ENCODE peak calls at places on chromosomes 12 and 14, in seven cellular contexts. O, D, I, R, L, K and N are unnamed samples.

GRCh38 chr12:30824311-30824710 is 69.6 kb upstream of the CAPRIN2 start:
- DNase-seq in R (no peak), L (no peak), O (no peak), D (no peak), K (no peak), I (no peak), N (no peak)

GRCh38 chr14:68283378-68284123 is 464.0 kb downstream of the RAD51B start:
- DNase-seq in L (no peak), D (no peak), I (no peak), R (peak), O (no peak), K (peak), N (peak)

GRCh38 chr12:53230971-53231858 is 794 bp downstream of the RARG start:
- DNase-seq in R (no peak), O (no peak), I (no peak), K (no peak), D (no peak), L (no peak), N (no peak)

GRCh38 chr14:106308839-106309389 is 782.5 kb downstream of the TMEM121 start:
- DNase-seq in D (peak), R (no peak), I (peak), O (peak), K (peak), L (peak), N (peak)

GRCh38 chr12:29889737-29890136 is 106.0 kb upstream of the TMTC1 start:
- DNase-seq in O (peak), L (peak), K (peak), R (peak), I (peak), D (peak), N (peak)

GRCh38 chr12:113244015-113244983 is 23.0 kb downstream of the TPCN1 start:
- DNase-seq in O (peak), L (no peak), I (peak), K (no peak), R (peak), D (peak), N (no peak)

GRCh38 chr12:27158322-27158721 is 75.9 kb upstream of the C12orf71 start:
- DNase-seq in O (no peak), R (no peak), L (no peak), K (no peak), I (no peak), D (no peak), N (no peak)

GRCh38 chr14:85391455-85391854 is 138.5 kb upstream of the FLRT2 start:
- DNase-seq in I (no peak), D (no peak), L (no peak), K (no peak), O (no peak), R (no peak), N (no peak)

GRCh38 chr14:52069617-52070431 is 965 bp upstream of the NID2 start:
- DNase-seq in I (peak), O (peak), R (no peak), L (peak), K (peak), D (no peak), N (peak)

DNA sequence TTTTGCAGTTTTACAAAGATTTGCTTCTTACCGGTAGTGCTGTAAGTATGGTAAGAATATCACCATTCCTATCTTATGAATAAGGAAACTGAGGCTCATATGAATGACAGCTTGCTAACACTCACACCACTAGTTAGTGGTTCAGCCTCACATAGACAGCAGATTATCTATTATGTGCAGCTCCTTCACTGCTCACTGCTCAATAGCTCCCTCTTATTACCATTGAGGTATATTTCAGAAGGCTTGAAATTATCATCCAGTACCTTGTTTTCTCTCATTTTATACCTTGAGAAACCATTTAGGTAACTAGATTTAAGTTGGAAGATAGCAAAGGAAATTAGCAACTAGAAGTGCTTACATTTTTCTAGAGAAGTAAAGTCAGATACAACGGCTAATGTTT is 15.5 kb downstream of the RIC8B start:
- DNase-seq in R (no peak), O (no peak), K (no peak), L (no peak), I (no peak), D (no peak), N (no peak)
- TF ChIP-seq CTCF in R (peak), O (no peak), K (no peak), L (peak), I (no peak), D (no peak), N (peak)

DNA sequence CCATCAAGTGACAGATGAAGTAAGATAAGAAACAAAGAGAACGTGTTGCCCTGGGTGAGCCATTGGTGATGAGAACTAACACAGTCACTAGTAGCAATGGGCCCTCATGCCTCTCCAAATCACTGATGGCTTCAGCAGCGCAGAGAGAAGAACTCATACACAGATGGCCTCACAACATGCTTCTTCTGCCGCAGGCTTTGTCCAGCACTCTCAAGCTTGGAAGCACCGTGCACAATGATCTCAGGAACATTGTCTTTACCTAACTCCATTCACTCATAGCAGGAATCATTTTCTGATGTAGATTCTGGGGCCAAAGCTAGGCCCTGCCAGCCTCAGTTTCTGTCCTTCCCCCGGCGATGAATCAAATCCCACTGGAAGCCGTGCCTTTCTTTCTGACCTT is 252.8 kb downstream of the DPF3 start:
- DNase-seq in I (no peak), K (no peak), R (no peak), L (no peak), O (no peak), D (no peak), N (no peak)
- TF ChIP-seq CTCF in I (no peak), K (no peak), R (no peak), L (no peak), O (no peak), D (no peak), N (no peak)

DNA sequence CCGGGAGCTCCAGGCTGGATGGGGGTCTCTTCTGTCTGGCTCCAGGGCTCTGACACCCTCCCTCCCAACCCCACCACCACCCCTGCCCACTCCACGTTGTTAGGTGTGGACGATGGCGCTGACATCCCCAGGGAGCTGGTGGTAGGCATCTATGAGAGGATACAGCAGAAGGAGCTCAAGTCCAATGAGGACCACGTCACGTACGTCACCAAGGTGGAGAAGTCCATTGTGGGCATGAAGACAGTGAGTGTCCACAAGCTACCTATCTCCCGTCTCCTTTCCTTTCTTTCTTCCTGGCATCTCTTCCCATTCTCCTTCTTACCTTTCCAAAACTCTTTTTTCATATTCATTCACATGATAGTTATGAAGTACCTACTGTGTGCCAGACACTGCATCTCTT is 52.1 kb downstream of the SLC6A12 start:
- DNase-seq in R (no peak), I (no peak), O (no peak), K (no peak), D (no peak), L (no peak), N (no peak)
- TF ChIP-seq CTCF in R (no peak), I (no peak), O (no peak), K (no peak), D (no peak), L (no peak), N (no peak)

GRCh38 chr14:35261774-35262173 is 30.4 kb upstream of the PSMA6 start:
- DNase-seq in D (no peak), K (no peak), O (no peak), L (peak), R (no peak), I (no peak), N (no peak)
- TF ChIP-seq CTCF in D (no peak), K (no peak), O (no peak), L (peak), R (peak), I (no peak), N (no peak)

GRCh38 chr12:5096241-5096880 is 52.7 kb downstream of the KCNA5 start:
- DNase-seq in R (no peak), D (no peak), O (no peak), K (no peak), I (no peak), L (peak), N (no peak)
- TF ChIP-seq CTCF in R (peak), D (no peak), O (no peak), K (no peak), I (no peak), L (no peak), N (no peak)

GRCh38 chr14:54489318-54489683 is 521 bp upstream of the GMFB start:
- DNase-seq in I (no peak), L (no peak), K (no peak), R (no peak), O (no peak), D (no peak), N (no peak)

GRCh38 chr14:54486685-54487084 is 2.1 kb downstream of the GMFB start:
- DNase-seq in I (no peak), L (no peak), R (no peak), D (no peak), K (no peak), O (no peak), N (no peak)

GRCh38 chr14:54488646-54489317 is at the start of gene GMFB:
- DNase-seq in K (peak), O (peak), I (peak), D (peak), R (peak), L (peak), N (peak)

GRCh38 chr14:54487771-54488170 is 1.0 kb downstream of the GMFB start:
- DNase-seq in O (no peak), R (no peak), L (peak), D (no peak), I (no peak), K (no peak), N (peak)

GRCh38 chr14:54488318-54488645 is 498 bp downstream of the GMFB start:
- DNase-seq in O (no peak), L (no peak), I (no peak), R (no peak), D (no peak), K (no peak), N (no peak)
- TF ChIP-seq CTCF in O (no peak), L (peak), I (no peak), R (no peak), D (peak), K (no peak), N (peak)

GRCh38 chr12:99822273-99822672 is 162.5 kb downstream of the ANKS1B start:
- DNase-seq in O (no peak), L (no peak), D (no peak), R (no peak), K (no peak), I (no peak), N (no peak)
- TF ChIP-seq CTCF in O (no peak), L (no peak), D (no peak), R (no peak), K (no peak), I (no peak), N (no peak)

DNA sequence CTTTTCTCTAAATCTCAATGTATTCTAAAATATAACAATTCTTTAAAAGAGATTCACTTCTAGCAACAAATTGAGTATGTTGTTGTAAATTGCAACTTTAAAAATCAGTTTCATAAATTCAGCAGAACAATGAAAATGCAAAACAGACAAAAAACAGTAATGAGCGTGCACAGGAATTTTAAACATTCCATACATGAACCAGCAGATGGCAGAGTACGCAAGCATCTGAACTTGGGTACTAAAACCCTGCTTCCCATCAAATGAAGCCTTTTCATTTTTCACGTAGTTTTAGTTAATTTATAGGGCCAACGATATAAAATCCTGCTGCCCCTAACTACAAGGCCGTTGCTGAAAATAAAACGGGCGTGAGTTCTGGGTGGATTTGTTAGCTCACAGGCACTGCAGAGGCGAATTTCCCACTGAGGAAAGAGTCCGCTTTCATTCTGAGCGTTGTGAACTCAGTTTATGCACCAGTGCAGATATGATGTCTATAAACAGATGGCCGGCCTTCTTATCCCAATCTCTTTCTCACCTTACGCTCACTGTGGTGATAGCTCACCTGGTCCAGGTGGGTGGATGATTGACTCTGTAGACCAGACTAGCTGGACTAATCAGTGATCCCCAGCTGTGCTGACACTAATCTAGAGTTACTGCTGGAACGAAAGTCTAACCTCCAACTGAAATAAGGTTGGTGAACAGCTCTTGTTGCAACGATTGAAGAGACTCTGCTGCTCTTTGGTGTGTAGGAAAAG is 89.1 kb downstream of the PDZRN4 start:
- DNase-seq in D (no peak), O (no peak), I (peak), R (no peak), K (peak), L (peak), N (peak)
- TF ChIP-seq CTCF in D (peak), O (peak), I (peak), R (peak), K (peak), L (peak), N (peak)

DNA sequence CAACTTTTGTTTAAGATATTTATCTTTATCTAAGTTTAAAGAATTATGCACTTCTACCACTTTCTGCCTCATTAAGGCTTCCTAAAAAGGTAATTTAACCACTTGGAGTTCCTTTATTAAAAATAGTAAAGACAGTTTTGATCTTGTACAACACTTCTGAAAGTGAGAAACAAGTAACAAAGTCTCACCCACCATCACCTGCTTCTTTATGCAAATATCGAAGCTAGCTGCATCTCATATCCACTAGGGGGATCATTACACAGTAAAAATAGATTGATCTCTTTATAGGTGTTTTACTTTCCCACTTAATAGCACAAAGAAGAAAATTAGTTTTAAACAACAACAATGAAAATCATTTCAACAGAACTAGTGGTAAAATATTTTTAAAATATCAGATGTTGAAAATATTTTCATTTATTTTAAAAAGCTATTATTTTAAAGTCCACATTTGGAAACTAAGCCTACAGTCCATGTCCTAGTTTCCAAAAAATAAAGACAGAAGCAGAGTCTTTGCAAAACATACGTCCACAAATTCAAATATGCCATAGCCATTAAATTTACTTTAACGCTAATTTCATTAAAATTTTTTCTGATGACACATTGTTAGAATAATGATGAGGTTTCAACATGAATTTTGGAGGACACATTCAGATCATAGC is 160.0 kb upstream of the SOX5 start:
- DNase-seq in O (no peak), D (no peak), R (no peak), L (peak), I (no peak), K (no peak), N (peak)
- TF ChIP-seq CTCF in O (peak), D (peak), R (peak), L (peak), I (peak), K (no peak), N (peak)